ENCODE peak calls at places on chromosomes 2 and 18, in four cellular contexts. One of them, this sample, is unnamed.

GRCh38 chr2:154713605-154714004 is 15.1 kb downstream of the KCNJ3 start:
- DNase-seq in K562: no peak
- DNase-seq in HepG2: no peak
- DNase-seq in GM12878: no peak
- DNase-seq in this sample: no peak

GRCh38 chr2:16103614-16104344 is 163.4 kb downstream of the MYCN start:
- DNase-seq in K562: no peak
- DNase-seq in HepG2: no peak
- DNase-seq in GM12878: no peak
- DNase-seq in this sample: no peak

GRCh38 chr2:70927138-70927537 is 8.6 kb upstream of the ATP6V1B1 start:
- DNase-seq in K562: no peak
- DNase-seq in HepG2: no peak
- DNase-seq in GM12878: no peak
- DNase-seq in this sample: no peak

GRCh38 chr2:174343638-174344455 is 9.1 kb downstream of the SP9 start:
- DNase-seq in K562: no peak
- DNase-seq in HepG2: no peak
- DNase-seq in GM12878: no peak
- DNase-seq in this sample: peak

GRCh38 chr2:66541646-66542045 is 106.7 kb downstream of the MEIS1 start:
- DNase-seq in K562: no peak
- DNase-seq in HepG2: no peak
- DNase-seq in GM12878: no peak
- DNase-seq in this sample: no peak

GRCh38 chr2:11411768-11412448 is 54.1 kb downstream of the E2F6 start:
- DNase-seq in K562: peak
- DNase-seq in HepG2: peak
- DNase-seq in GM12878: no peak
- DNase-seq in this sample: peak

GRCh38 chr18:48743046-48743445 is 204.2 kb downstream of the CTIF start:
- DNase-seq in K562: no peak
- DNase-seq in HepG2: no peak
- DNase-seq in GM12878: no peak
- DNase-seq in this sample: no peak

GRCh38 chr2:182186132-182186735 is 200.6 kb downstream of the PPP1R1C start:
- DNase-seq in K562: peak
- DNase-seq in HepG2: peak
- DNase-seq in GM12878: no peak
- DNase-seq in this sample: no peak

GRCh38 chr2:188050716-188051115 is 241.0 kb upstream of the GULP1 start:
- DNase-seq in K562: no peak
- DNase-seq in HepG2: no peak
- DNase-seq in GM12878: no peak
- DNase-seq in this sample: no peak
- TF ChIP-seq CBFB in K562: no peak
- TF ChIP-seq CBFB in HepG2: no peak
- TF ChIP-seq CBFB in GM12878: no peak
- TF ChIP-seq CBFB in this sample: no peak

GRCh38 chr2:221521261-221521845 is 50.8 kb downstream of the EPHA4 start:
- DNase-seq in K562: no peak
- DNase-seq in HepG2: no peak
- DNase-seq in GM12878: no peak
- DNase-seq in this sample: no peak

GRCh38 chr2:221518937-221519635 is 53.0 kb downstream of the EPHA4 start:
- DNase-seq in K562: no peak
- DNase-seq in HepG2: no peak
- DNase-seq in GM12878: no peak
- DNase-seq in this sample: no peak

GRCh38 chr2:221514305-221515040 is 57.6 kb downstream of the EPHA4 start:
- DNase-seq in K562: no peak
- DNase-seq in HepG2: no peak
- DNase-seq in GM12878: no peak
- DNase-seq in this sample: no peak

GRCh38 chr2:221518201-221518936 is 53.7 kb downstream of the EPHA4 start:
- DNase-seq in K562: no peak
- DNase-seq in HepG2: no peak
- DNase-seq in GM12878: no peak
- DNase-seq in this sample: no peak

GRCh38 chr2:221517362-221518121 is 54.6 kb downstream of the EPHA4 start:
- DNase-seq in K562: no peak
- DNase-seq in HepG2: no peak
- DNase-seq in GM12878: peak
- DNase-seq in this sample: no peak
- TF ChIP-seq CBFB in K562: no peak
- TF ChIP-seq CBFB in HepG2: no peak
- TF ChIP-seq CBFB in GM12878: no peak
- TF ChIP-seq CBFB in this sample: no peak

DNA sequence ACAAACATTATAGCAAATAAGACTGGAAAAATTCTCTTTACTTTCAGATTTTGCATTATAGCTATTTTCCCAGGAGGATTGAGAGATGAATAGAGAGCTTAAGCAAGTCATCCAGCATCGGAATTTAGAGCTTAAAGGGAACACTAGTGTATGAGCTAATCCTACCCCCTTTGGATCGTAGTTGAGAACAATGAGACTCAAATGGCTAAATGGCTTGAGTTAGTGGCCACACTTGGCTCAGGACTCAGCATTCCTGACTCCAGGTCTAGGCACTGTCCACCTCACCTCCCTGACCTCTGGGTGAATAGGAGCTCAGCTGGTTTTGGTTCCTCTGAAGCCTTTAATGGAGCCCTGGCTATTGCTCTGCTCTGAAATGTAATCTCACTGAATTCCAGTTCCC is 97.5 kb upstream of the CXCR4 start:
- DNase-seq in K562: no peak
- DNase-seq in HepG2: no peak
- DNase-seq in GM12878: no peak
- DNase-seq in this sample: no peak
- TF ChIP-seq CBFB in K562: no peak
- TF ChIP-seq CBFB in HepG2: no peak
- TF ChIP-seq CBFB in GM12878: no peak
- TF ChIP-seq CBFB in this sample: no peak

DNA sequence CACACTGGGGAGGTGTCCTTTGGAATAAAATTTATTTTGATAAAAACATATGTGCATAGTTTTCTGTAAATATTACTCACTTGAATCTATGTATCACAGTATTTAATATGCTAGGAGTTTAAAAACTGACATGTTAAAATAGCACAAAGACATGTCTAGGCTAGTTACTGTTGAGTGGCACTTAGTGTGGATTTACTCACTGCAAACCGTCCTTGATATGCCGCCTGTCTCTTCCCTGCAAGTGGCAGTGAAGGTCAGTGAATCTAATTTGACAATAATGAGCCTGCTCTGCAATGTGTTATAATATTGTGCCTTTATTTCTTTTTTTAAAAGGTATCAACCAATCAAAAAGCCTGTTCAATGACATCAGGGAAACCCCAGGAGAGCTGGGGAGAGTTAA is 384.2 kb downstream of the ERBB4 start:
- DNase-seq in K562: no peak
- DNase-seq in HepG2: no peak
- DNase-seq in GM12878: no peak
- DNase-seq in this sample: no peak
- TF ChIP-seq CBFB in K562: no peak
- TF ChIP-seq CBFB in HepG2: no peak
- TF ChIP-seq CBFB in GM12878: no peak
- TF ChIP-seq CBFB in this sample: no peak

GRCh38 chr2:225028572-225028971 is 13.7 kb downstream of the DOCK10 start:
- DNase-seq in K562: no peak
- DNase-seq in HepG2: no peak
- DNase-seq in GM12878: no peak
- DNase-seq in this sample: no peak

GRCh38 chr2:225030089-225030653 is 12.1 kb downstream of the DOCK10 start:
- DNase-seq in K562: no peak
- DNase-seq in HepG2: no peak
- DNase-seq in GM12878: no peak
- DNase-seq in this sample: no peak

GRCh38 chr2:225027061-225027762 is 15.1 kb downstream of the DOCK10 start:
- DNase-seq in K562: no peak
- DNase-seq in HepG2: no peak
- DNase-seq in GM12878: no peak
- DNase-seq in this sample: no peak

GRCh38 chr2:225022188-225022587 is 20.1 kb downstream of the DOCK10 start:
- DNase-seq in K562: no peak
- DNase-seq in HepG2: no peak
- DNase-seq in GM12878: no peak
- DNase-seq in this sample: no peak

GRCh38 chr2:225025917-225026571 is 16.2 kb downstream of the DOCK10 start:
- DNase-seq in K562: no peak
- DNase-seq in HepG2: no peak
- DNase-seq in GM12878: no peak
- DNase-seq in this sample: no peak
- TF ChIP-seq CBFB in K562: no peak
- TF ChIP-seq CBFB in HepG2: no peak
- TF ChIP-seq CBFB in GM12878: no peak
- TF ChIP-seq CBFB in this sample: no peak

DNA sequence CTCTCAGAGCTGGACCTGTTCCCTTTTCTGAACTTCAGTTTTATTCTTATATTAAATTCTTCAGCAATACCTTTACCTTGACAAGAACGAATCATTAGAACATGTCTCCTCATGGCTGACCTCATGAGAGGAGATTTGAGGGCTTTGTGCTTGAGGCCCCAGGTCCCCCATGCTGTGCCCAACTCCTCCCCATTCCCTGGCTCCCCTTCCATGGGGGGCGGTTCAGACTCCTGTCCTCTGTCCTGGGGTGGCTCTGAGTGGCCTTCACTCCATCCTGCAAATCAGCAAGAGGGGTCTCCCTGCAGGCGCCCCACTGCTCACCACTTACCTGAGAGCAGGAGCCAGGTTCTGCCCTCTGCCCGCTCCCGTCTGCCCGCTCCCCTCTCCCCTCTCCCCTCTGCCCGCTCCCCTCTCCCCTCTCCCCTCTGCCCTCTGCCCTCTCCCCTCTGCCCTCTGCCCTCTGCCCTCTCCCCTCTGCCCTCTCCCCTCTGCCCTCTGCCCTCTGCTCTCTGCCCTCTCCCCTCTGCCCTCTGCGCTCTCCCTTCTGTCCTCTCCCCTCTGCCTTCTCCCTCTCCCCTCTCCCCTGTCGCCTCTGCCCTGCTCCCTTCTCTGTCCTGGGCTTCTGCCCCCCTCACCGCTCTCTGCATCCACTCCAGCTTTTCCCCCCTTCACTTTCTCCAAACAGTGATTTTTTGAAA is 98.7 kb upstream of the ALKAL2 start:
- DNase-seq in K562: no peak
- DNase-seq in HepG2: no peak
- DNase-seq in GM12878: no peak
- DNase-seq in this sample: no peak
- TF ChIP-seq CBFB in K562: no peak
- TF ChIP-seq CBFB in HepG2: no peak
- TF ChIP-seq CBFB in GM12878: no peak
- TF ChIP-seq CBFB in this sample: no peak

GRCh38 chr2:5290911-5291546 is 401.2 kb upstream of the SOX11 start:
- DNase-seq in K562: no peak
- DNase-seq in HepG2: no peak
- DNase-seq in GM12878: no peak
- DNase-seq in this sample: no peak
- TF ChIP-seq CBFB in K562: no peak
- TF ChIP-seq CBFB in HepG2: no peak
- TF ChIP-seq CBFB in GM12878: no peak
- TF ChIP-seq CBFB in this sample: no peak

GRCh38 chr2:63822478-63822877 is 19.2 kb upstream of the UGP2 start:
- DNase-seq in K562: no peak
- DNase-seq in HepG2: no peak
- DNase-seq in GM12878: no peak
- DNase-seq in this sample: no peak
- TF ChIP-seq CBFB in K562: no peak
- TF ChIP-seq CBFB in HepG2: no peak
- TF ChIP-seq CBFB in GM12878: no peak
- TF ChIP-seq CBFB in this sample: no peak

DNA sequence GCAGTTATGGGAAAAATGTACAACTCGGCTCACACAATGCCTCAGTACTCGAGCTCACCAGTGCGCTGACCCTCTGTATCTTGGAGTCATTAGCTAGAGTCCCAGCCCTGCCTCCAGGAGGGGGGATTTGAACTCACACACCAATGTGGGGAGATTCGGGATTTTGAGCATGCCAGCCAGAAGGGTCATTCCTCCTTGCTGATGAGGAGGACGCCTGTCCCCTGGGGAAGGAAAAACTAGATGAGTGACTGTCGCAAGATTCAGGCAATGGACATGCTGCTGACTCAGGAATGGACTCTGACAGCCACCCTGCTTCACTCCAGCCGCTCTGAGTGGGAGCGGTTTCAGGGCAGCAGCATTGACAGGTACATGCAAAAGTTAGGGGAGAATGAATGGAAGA is 20.6 kb downstream of the FIGN start:
- DNase-seq in K562: no peak
- DNase-seq in HepG2: no peak
- DNase-seq in GM12878: no peak
- DNase-seq in this sample: no peak
- TF ChIP-seq CBFB in K562: no peak
- TF ChIP-seq CBFB in HepG2: no peak
- TF ChIP-seq CBFB in GM12878: no peak
- TF ChIP-seq CBFB in this sample: no peak

DNA sequence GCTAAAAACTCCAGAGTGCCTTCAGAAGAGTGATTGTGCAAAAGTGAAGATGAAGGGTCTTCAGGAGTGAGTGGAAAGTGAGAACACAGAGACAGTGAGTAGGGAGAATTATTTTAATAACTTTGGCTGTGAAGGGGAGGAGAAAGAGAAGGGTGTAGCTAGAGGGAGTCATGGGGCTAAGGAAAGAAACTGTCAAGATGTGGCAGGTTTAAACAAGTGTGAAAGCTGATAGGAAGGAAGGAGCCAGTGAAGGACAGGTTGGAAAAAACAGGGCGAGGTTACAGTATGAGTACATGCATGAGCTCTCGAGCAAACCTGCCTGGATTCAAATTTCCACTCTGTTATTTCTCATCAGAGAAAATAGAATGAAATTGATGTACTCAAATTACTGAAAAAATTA is 17.8 kb downstream of the IL1F10 start:
- DNase-seq in K562: no peak
- DNase-seq in HepG2: no peak
- DNase-seq in GM12878: no peak
- DNase-seq in this sample: no peak
- TF ChIP-seq CBFB in K562: no peak
- TF ChIP-seq CBFB in HepG2: no peak
- TF ChIP-seq CBFB in GM12878: no peak
- TF ChIP-seq CBFB in this sample: no peak

This sample was measured in WTC11.